ENCODE peak calls at places on chromosomes 16 and 17, in four cellular contexts. L is colonic mucosa, K is kidney glomerular epithelial cell, Y is GM23248. H is an unnamed sample.

GRCh38 chr16:85778873-85779272 is 20.5 kb downstream of the EMC8 start:
- DNase-seq in L (no peak), Y (no peak), K (no peak), H (no peak)

GRCh38 chr17:43767053-43767712 is 8.6 kb upstream of the SOST start:
- DNase-seq in L (no peak), Y (no peak), K (no peak), H (no peak)

GRCh38 chr16:10664720-10665126 is 30.0 kb downstream of the TEKT5 start:
- DNase-seq in Y (no peak), K (no peak), L (no peak), H (no peak)

GRCh38 chr16:72138064-72138572 is 33.8 kb downstream of the PMFBP1 start:
- DNase-seq in Y (no peak), K (no peak), L (no peak), H (no peak)

GRCh38 chr16:30893082-30893743 is 664 bp downstream of the BCL7C start:
- DNase-seq in K (no peak), Y (peak), L (peak), H (peak)

GRCh38 chr17:49505854-49506253 is 10.8 kb downstream of the NGFR start:
- DNase-seq in K (no peak), L (no peak), Y (no peak), H (no peak)

GRCh38 chr17:76958974-76959373 is 90.8 kb downstream of the MGAT5B start:
- DNase-seq in K (no peak), Y (no peak), L (no peak), H (no peak)

GRCh38 chr17:72373910-72374741 is 253.3 kb downstream of the SOX9 start:
- DNase-seq in K (peak), L (no peak), Y (peak), H (peak)

GRCh38 chr17:9002236-9002609 is 19.1 kb upstream of the NTN1 start:
- DNase-seq in L (no peak), K (no peak), Y (no peak), H (no peak)

GRCh38 chr17:63476857-63477470 is at the start of gene ACE:
- DNase-seq in K (no peak), Y (peak), L (peak), H (peak)

GRCh38 chr17:83084621-83085056 is 5.2 kb downstream of the METRNL start:
- DNase-seq in L (peak), Y (peak), K (no peak), H (no peak)

GRCh38 chr17:69424287-69425041 is 10.0 kb downstream of the MAP2K6 start:
- DNase-seq in K (no peak), Y (no peak), L (no peak), H (no peak)

GRCh38 chr17:65297916-65298315 is 160.7 kb downstream of the RGS9 start:
- DNase-seq in Y (peak), K (no peak), L (no peak), H (no peak)

GRCh38 chr16:82621796-82622195 is 5.0 kb upstream of the CDH13 start:
- DNase-seq in L (no peak), K (no peak), Y (no peak), H (no peak)

GRCh38 chr16:4911831-4912422 is 25.0 kb downstream of the PPL start:
- DNase-seq in L (no peak), K (no peak), Y (peak), H (no peak)

GRCh38 chr16:66603537-66604375 is 748 bp upstream of the CMTM3 start:
- DNase-seq in L (peak), K (peak), Y (peak), H (peak)

GRCh38 chr17:33322063-33322462 is 29.0 kb upstream of the ASIC2 start:
- DNase-seq in Y (peak), K (no peak), L (no peak), H (no peak)

GRCh38 chr16:28477311-28477920 is 5.3 kb upstream of the NPIPB7 start:
- DNase-seq in Y (no peak), L (peak), K (no peak), H (no peak)

GRCh38 chr17:49687878-49688491 is 10.1 kb upstream of the SPOP start:
- DNase-seq in Y (peak), L (no peak), K (no peak), H (no peak)

GRCh38 chr16:26550111-26550610 is 516.6 kb upstream of the C16orf82 start:
- DNase-seq in Y (no peak), L (no peak), K (no peak), H (no peak)

GRCh38 chr17:36182176-36183000 is 6.0 kb upstream of the TBC1D3B start:
- DNase-seq in Y (peak), L (no peak), K (no peak), H (peak)

GRCh38 chr17:10844667-10845387 is 6.9 kb upstream of the PIRT start:
- DNase-seq in K (peak), L (peak), Y (peak), H (peak)

GRCh38 chr16:70683146-70683944 is 2.5 kb downstream of the MTSS2 start:
- DNase-seq in L (no peak), Y (no peak), K (no peak), H (no peak)

GRCh38 chr17:33024688-33025486 is 33.2 kb downstream of the SPACA3 start:
- DNase-seq in L (no peak), K (no peak), Y (no peak), H (no peak)

GRCh38 chr17:9850151-9850550 is 24.4 kb downstream of the GLP2R start:
- DNase-seq in L (no peak), Y (no peak), K (no peak), H (no peak)

GRCh38 chr16:1786242-1787055 is 3.7 kb downstream of the NUBP2 start:
- DNase-seq in L (peak), Y (no peak), K (no peak), H (peak)

GRCh38 chr16:24668481-24669001 is 60.9 kb upstream of the TNRC6A start:
- DNase-seq in Y (peak), K (peak), L (no peak), H (no peak)

GRCh38 chr17:80877095-80877828 is 114.4 kb upstream of the CHMP6 start:
- DNase-seq in Y (no peak), K (no peak), L (no peak), H (no peak)